ENCODE peak calls at places on chromosomes 1 and 21, in four cellular contexts. X is SK-N-SH, J is K562, N is HCT116. F is an unnamed sample. For H3K9me3, the result is how much of the 10 kb centered on the place peaks cover.

GRCh38 chr1:185594786-185595410 is 139.3 kb upstream of the HMCN1 start:
- DNase-seq in X (no peak), J (no peak), N (no peak), F (no peak)

GRCh38 chr1:212752256-212752933 is 39.2 kb downstream of the NSL1 start:
- DNase-seq in X (no peak), J (no peak), N (no peak), F (no peak)

GRCh38 chr1:204308023-204308628 is 51.6 kb downstream of the PLEKHA6 start:
- DNase-seq in X (no peak), J (no peak), N (no peak), F (no peak)

GRCh38 chr1:156945881-156946661 is 25.6 kb downstream of the LRRC71 start:
- DNase-seq in X (no peak), J (no peak), N (peak), F (no peak)

GRCh38 chr1:156076609-156077429 is 5.4 kb downstream of the MEX3A start:
- DNase-seq in X (no peak), J (no peak), N (no peak), F (no peak)

GRCh38 chr21:39444406-39445145 is 1.0 kb downstream of the LCA5L start:
- DNase-seq in X (peak), J (peak), N (no peak), F (no peak)

GRCh38 chr1:79042117-79042516 is 35.6 kb upstream of the ADGRL4 start:
- DNase-seq in X (no peak), J (no peak), N (no peak), F (no peak)

GRCh38 chr1:219247441-219247840 is 73.8 kb downstream of the LYPLAL1 start:
- DNase-seq in X (no peak), J (no peak), N (no peak), F (no peak)

GRCh38 chr1:242146640-242147039 is 147.7 kb upstream of the MAP1LC3C start:
- DNase-seq in X (no peak), J (no peak), N (no peak), F (no peak)

GRCh38 chr1:232954594-232955365 is 4.4 kb downstream of the NTPCR start:
- DNase-seq in X (no peak), J (no peak), N (no peak), F (no peak)

GRCh38 chr1:232953176-232953524 is 2.7 kb downstream of the NTPCR start:
- DNase-seq in X (no peak), J (no peak), N (no peak), F (no peak)

GRCh38 chr1:232950919-232951579 is 638 bp downstream of the NTPCR start:
- DNase-seq in X (peak), J (peak), N (no peak), F (peak)

GRCh38 chr1:232951605-232952004 is 1.2 kb downstream of the NTPCR start:
- DNase-seq in X (no peak), J (no peak), N (no peak), F (no peak)

GRCh38 chr1:232952514-232953175 is 2.2 kb downstream of the NTPCR start:
- DNase-seq in X (peak), J (peak), N (peak), F (peak)
- TF ChIP-seq YY1 in X (no peak), J (no peak), N (no peak), F (no peak)

GRCh38 chr1:221098462-221099406 is 219.5 kb downstream of the HLX start:
- DNase-seq in X (no peak), J (no peak), N (no peak), F (no peak)
- H3K9me3 ChIP-seq in X (under half), J (under half), N (under half), F (under half)

DNA sequence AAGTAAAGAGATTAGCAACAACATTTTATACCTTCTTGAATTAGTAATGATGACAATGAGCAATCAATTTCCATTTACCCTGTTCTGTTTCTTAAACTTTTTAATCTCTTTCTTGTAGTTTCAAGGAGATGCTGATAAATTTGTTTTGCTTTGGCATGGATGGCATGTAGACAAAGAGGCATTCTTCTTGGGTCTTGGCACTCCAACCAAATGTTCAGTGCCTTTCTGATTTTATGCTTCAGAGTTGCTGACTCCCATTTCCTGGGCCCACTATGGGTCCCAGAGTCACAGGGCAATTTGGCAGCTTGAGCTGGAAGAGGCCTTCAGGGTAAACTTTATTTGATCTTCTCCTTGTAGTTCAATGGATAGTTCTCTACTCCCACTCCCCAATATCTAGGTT is 42.1 kb upstream of the OSBPL9 start:
- DNase-seq in X (no peak), J (no peak), N (no peak), F (no peak)
- TF ChIP-seq YY1 in X (no peak), J (no peak), N (no peak), F (no peak)

DNA sequence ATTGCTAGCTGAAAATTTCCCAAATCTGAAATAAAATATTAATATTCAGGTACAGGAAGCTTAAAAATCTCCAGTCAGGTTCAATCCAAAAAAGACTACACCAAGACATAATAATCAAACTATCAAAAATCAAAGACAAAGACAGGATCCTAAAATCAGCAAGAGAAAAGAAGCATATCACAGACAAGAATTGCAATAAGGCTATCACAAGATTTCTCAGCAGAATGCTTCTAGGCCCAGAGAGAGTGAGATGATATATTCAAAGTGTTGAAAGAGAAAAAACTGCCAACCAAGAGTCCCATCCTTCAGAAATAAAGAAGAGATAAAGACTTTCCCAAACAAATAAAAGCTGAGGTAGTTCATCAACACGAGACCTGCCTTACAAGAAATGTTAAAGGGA is 5.0 kb upstream of the SELP start:
- DNase-seq in X (no peak), J (no peak), N (no peak), F (no peak)
- H3K9me3 ChIP-seq in X (under half), J (under half), N (under half), F (under half)